ENCODE peak calls at places on chromosome 2, in four cellular contexts. F is Panc1, P is gastrocnemius medialis, C is heart right ventricle. I is an unnamed sample. For H3K9me3, the result is how much of the 10 kb centered on the place peaks cover.

GRCh38 chr2:59184281-59185020 is 943.3 kb upstream of the FANCL start:
- DNase-seq in F (no peak), P (no peak), C (no peak), I (no peak)

GRCh38 chr2:187475499-187476248 is 27.6 kb upstream of the CALCRL start:
- DNase-seq in F (no peak), P (no peak), C (no peak), I (no peak)

GRCh38 chr2:50126845-50127244 is 905.1 kb downstream of the NRXN1 start:
- DNase-seq in F (no peak), P (no peak), C (no peak), I (no peak)

GRCh38 chr2:1162768-1163584 is 212.3 kb downstream of the SNTG2 start:
- DNase-seq in F (no peak), P (no peak), C (no peak), I (no peak)

GRCh38 chr2:101930019-101930418 is 61.7 kb upstream of the IL1R2 start:
- DNase-seq in F (no peak), P (no peak), C (no peak), I (no peak)

GRCh38 chr2:135773917-135774316 is 32.3 kb downstream of the UBXN4 start:
- DNase-seq in F (no peak), P (no peak), C (no peak), I (no peak)

GRCh38 chr2:129396980-129397599 is 582.4 kb upstream of the RAB6C start:
- DNase-seq in F (peak), P (peak), C (no peak), I (no peak)

GRCh38 chr2:241676665-241677064 is 9.9 kb downstream of the DTYMK start:
- DNase-seq in F (no peak), P (no peak), C (no peak), I (no peak)

GRCh38 chr2:73963385-73964120 is 21.2 kb upstream of the TET3 start:
- DNase-seq in F (no peak), P (no peak), C (no peak), I (no peak)

GRCh38 chr2:101223814-101224231 is 28.9 kb upstream of the CNOT11 start:
- DNase-seq in F (no peak), P (no peak), C (no peak), I (no peak)

GRCh38 chr2:25614711-25615110 is 58.7 kb downstream of the DTNB start:
- DNase-seq in F (no peak), P (no peak), C (no peak), I (no peak)

DNA sequence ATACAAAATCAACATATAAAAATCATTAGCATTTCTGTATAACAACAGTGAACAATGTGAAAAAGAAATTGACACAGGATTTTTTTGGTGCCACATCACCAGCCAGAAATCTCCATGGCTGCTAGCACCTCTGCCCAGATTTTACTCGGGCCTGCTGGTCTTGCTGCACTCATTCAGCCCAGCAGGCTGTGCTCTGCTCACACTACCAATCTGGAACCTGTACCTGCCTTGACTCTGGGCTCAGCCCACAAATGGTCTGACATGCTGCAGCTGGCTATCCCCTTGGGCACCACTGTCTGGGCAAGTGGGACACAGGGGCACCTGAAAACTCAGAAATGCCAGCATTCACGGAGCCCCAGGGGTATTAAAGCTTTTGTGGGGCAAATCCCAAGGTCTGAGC is 392.5 kb upstream of the NRXN1 start:
- DNase-seq in F (no peak), P (no peak), C (no peak), I (no peak)
- TF ChIP-seq CTCF in F (no peak), P (no peak), C (no peak), I (no peak)

DNA sequence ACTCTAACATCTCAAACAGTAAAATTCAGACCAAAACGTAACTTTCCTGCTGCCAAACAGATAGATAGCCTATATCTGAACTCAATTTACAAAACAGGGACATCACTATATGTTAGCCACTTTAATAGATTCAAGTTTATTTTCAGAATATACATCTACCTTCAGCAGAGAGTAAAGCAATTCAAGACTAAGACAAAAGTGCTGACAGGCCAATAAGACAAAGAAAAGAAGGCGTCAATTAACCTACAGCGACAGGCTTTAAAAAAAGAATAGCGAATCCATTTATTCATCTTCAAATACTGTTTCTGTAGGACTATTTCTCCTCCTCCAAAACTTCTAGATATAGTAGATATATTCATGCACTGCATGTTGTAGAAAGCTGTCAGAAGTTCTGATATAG is 333.0 kb downstream of the GRB14 start:
- DNase-seq in F (no peak), P (no peak), C (no peak), I (no peak)
- H3K9me3 ChIP-seq in F (under half), P (under half), C (under half), I (under half)

GRCh38 chr2:37000988-37001556 is 34.7 kb upstream of the STRN start:
- DNase-seq in F (no peak), P (no peak), C (no peak), I (no peak)

GRCh38 chr2:37000273-37000780 is 34.0 kb upstream of the STRN start:
- DNase-seq in F (no peak), P (no peak), C (no peak), I (no peak)

GRCh38 chr2:37011126-37011525 is 44.8 kb upstream of the STRN start:
- DNase-seq in F (no peak), P (no peak), C (no peak), I (no peak)

GRCh38 chr2:37005118-37005868 is 39.0 kb upstream of the STRN start:
- DNase-seq in F (peak), P (no peak), C (no peak), I (no peak)
- TF ChIP-seq CTCF in F (peak), P (no peak), C (peak), I (no peak)

GRCh38 chr2:5592906-5593305 is 99.3 kb upstream of the SOX11 start:
- DNase-seq in F (no peak), P (no peak), C (no peak), I (no peak)

GRCh38 chr2:5590836-5591235 is 101.3 kb upstream of the SOX11 start:
- DNase-seq in F (no peak), P (no peak), C (no peak), I (no peak)

GRCh38 chr2:5587726-5588125 is 104.5 kb upstream of the SOX11 start:
- DNase-seq in F (no peak), P (no peak), C (no peak), I (no peak)

GRCh38 chr2:5594288-5594687 is 97.9 kb upstream of the SOX11 start:
- DNase-seq in F (no peak), P (no peak), C (no peak), I (no peak)

DNA sequence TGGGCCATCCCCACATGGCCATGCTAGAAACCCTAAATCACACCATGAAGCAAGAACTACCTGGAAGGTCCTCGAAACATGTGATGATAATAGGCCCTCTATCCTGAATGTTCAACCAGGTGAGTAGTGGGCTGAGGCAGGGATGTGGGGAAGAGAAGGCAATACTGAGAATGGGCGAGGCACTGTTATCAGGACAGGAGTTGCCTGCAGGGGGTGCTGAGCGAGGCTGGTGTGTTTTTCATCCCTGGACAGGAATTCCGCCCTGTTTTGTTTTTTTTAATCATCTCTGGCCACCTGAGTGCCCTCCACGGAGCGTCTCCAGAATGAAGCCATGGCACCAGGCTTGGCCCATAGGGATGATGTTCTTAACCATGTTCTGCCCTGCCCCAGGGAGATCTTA is 103.0 kb upstream of the SOX11 start:
- DNase-seq in F (no peak), P (no peak), C (no peak), I (no peak)
- H3K9me3 ChIP-seq in F (under half), P (under half), C (under half), I (under half)

GRCh38 chr2:47471429-47472116 is 68.6 kb downstream of the MSH2 start:
- DNase-seq in F (no peak), P (no peak), C (no peak), I (no peak)
- TF ChIP-seq CTCF in F (no peak), P (no peak), C (no peak), I (no peak)

DNA sequence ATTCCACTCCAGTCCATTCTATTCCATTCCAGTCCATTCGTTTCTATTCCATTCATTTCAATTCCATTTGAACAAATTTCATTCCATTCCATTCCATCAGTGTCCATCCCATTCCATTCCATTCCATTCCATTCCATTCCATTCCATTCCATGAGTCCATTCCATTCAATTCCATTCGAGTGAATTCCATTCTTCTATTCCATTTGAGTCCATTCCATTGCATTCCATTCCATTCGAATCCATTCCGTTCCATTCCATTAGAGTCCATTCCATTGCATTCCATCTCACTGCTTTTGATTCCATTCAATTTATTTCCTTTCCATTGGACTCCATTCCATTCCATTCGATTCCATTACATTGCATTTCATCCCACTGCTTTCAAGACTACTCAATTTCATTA is 1132.1 kb downstream of the RPIA start:
- DNase-seq in F (no peak), P (no peak), C (no peak), I (no peak)
- H3K9me3 ChIP-seq in F (under half), P (under half), C (half or more), I (under half)

GRCh38 chr2:30139131-30139870 is 7.5 kb upstream of the YPEL5 start:
- DNase-seq in F (no peak), P (no peak), C (no peak), I (no peak)
- TF ChIP-seq CTCF in F (no peak), P (no peak), C (no peak), I (no peak)

DNA sequence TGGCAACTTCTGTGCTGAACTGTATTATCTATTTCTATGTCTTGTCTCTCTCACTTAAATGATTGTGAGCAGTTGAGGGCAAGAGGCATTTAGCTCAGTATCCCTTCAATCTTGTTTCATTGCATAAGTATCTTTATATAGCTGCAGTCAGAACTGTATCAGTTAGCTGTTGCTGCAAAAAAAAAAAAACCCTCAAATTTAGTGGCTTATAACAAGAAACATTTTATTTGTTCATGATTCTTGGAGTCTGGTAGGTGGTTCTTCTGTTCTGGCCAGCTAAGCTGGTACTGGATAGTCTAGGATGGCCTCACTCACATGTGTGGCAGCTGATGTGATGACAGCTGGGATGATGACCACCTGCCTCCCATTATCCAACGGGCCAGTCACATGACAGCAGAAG is 67.7 kb downstream of the SLC4A3 start:
- DNase-seq in F (no peak), P (no peak), C (no peak), I (no peak)
- H3K9me3 ChIP-seq in F (under half), P (under half), C (under half), I (under half)

GRCh38 chr2:172864182-172864581 is 128.5 kb downstream of the RAPGEF4 start:
- DNase-seq in F (peak), P (peak), C (peak), I (peak)
- TF ChIP-seq CTCF in F (peak), P (peak), C (peak), I (peak)

DNA sequence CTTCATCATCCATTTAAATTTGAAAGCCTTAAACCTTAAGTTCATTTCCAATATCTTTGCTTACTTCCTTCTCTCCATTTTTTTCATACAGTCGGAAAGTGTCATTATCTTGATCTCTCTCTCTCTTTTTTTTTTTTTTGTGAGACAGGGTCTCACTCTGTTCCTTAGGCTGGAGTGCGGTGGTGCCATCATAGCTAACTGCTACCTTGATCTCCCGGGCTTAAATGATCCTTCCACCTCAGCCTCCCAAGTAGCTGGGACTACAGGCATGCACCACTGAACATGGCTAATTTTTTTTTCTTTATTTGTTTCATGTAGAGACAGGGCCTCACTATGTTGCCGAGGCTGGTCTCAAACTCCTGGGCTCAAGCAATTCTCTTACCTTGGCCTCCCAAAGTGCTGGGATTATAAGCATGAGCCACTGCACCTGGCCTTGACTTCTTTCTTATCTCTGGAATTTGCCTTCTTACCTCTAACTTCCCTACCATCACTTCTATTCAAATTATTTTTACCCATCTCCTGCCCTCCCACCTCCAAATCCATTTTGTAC is 222.2 kb downstream of the MYCN start:
- DNase-seq in F (no peak), P (no peak), C (no peak), I (no peak)
- H3K9me3 ChIP-seq in F (under half), P (under half), C (under half), I (under half)